ENCODE peak calls at places on chromosomes 12 and 14, in nine cellular contexts. U is endothelial cell of umbilical vein, T is esophagus squamous epithelium, N is Peyer's patch, Q is NB4, X is body of pancreas, K is lower leg skin, D is A549, V is GM12878. L is an unnamed sample.
A peak's percentile ranks its signal among the peaks of the same experiment; 100 is the strongest.

GRCh38 chr14:99990268-99991170 is 74.7 kb upstream of the EVL start:
- DNase-seq in U (no peak), X (no peak), D (no peak), N (no peak), T (no peak), V (no peak), Q (no peak), K (no peak), L (no peak)

GRCh38 chr14:73764881-73765280 is 50.7 kb upstream of the PNMA1 start:
- DNase-seq in V (no peak), U (peak; percentile 81), X (peak; percentile 86), K (no peak), Q (no peak), D (no peak), N (peak; percentile 71), T (no peak), L (no peak)

GRCh38 chr12:45582536-45582935 is 147.0 kb upstream of the ARID2 start:
- DNase-seq in T (no peak), X (no peak), N (no peak), Q (no peak), D (no peak), U (no peak), K (no peak), V (no peak), L (no peak)

GRCh38 chr12:104669851-104670337 is 213.1 kb downstream of the CHST11 start:
- DNase-seq in V (peak; percentile 53), X (no peak), T (no peak), N (peak; percentile 65), Q (peak; percentile 94), D (no peak), U (no peak), K (no peak), L (no peak)

GRCh38 chr12:31017535-31017934 is 56.1 kb upstream of the DDX11 start:
- DNase-seq in N (no peak), V (no peak), U (peak; percentile 44), D (no peak), Q (no peak), T (no peak), K (peak; percentile 17), X (no peak), L (no peak)

GRCh38 chr14:64411001-64411400 is 22.8 kb downstream of the MTHFD1 start:
- DNase-seq in V (no peak), T (no peak), U (no peak), X (no peak), K (peak; percentile 21), N (no peak), Q (no peak), D (no peak), L (no peak)

GRCh38 chr14:75249958-75250336 is 28.7 kb upstream of the FOS start:
- DNase-seq in T (no peak), U (no peak), K (no peak), V (no peak), D (no peak), N (no peak), Q (no peak), X (no peak), L (no peak)

GRCh38 chr12:116392061-116392460 is 114.6 kb upstream of the MED13L start:
- DNase-seq in K (no peak), X (no peak), D (no peak), T (no peak), Q (no peak), V (no peak), N (no peak), U (no peak), L (no peak)

GRCh38 chr12:28966049-28966778 is 182.9 kb upstream of the FAR2 start:
- DNase-seq in T (no peak), V (no peak), Q (no peak), D (no peak), N (no peak), X (peak; percentile 44), U (peak; percentile 80), K (no peak), L (no peak)

GRCh38 chr14:94441531-94442205 is 10.9 kb downstream of the SERPINA11 start:
- DNase-seq in T (no peak), U (no peak), K (no peak), X (no peak), V (no peak), N (no peak), D (no peak), Q (no peak), L (peak; percentile 56)

GRCh38 chr12:82968644-82969339 is 282.1 kb downstream of the TMTC2 start:
- DNase-seq in D (no peak), K (no peak), T (no peak), V (no peak), Q (peak; percentile 94), X (no peak), U (no peak), N (no peak), L (no peak)

GRCh38 chr12:8912910-8913309 is 1.4 kb upstream of the PHC1 start:
- DNase-seq in V (no peak), D (peak; percentile 36), X (peak; percentile 27), U (no peak), N (no peak), T (no peak), Q (peak; percentile 4), K (no peak), L (no peak)

GRCh38 chr14:32403688-32404087 is 74.6 kb downstream of the AKAP6 start:
- DNase-seq in Q (no peak), D (no peak), N (no peak), T (no peak), K (no peak), X (no peak), U (no peak), V (no peak), L (no peak)

GRCh38 chr14:24058260-24058950 is 6.6 kb downstream of the CARMIL3 start:
- DNase-seq in X (peak; percentile 86), V (no peak), K (no peak), T (no peak), D (peak; percentile 78), N (peak; percentile 83), U (peak; percentile 44), Q (peak; percentile 70), L (no peak)

GRCh38 chr12:89883630-89884364 is 175.2 kb upstream of the ATP2B1 start:
- DNase-seq in N (no peak), U (peak; percentile 65), X (no peak), T (no peak), D (no peak), V (no peak), K (no peak), Q (no peak), L (no peak)

GRCh38 chr12:56007148-56007891 is 10.2 kb downstream of the SUOX start:
- DNase-seq in K (peak; percentile 96), D (peak; percentile 91), U (peak; percentile 67), V (peak; percentile 45), X (peak; percentile 90), N (peak; percentile 79), Q (peak; percentile 88), T (no peak), L (no peak)
- TF ChIP-seq POLR2A in K (no peak), D (no peak), U (peak; percentile 44), V (no peak), X (peak; percentile 32), N (no peak), Q (no peak), T (no peak), L (no peak)

GRCh38 chr12:72274926-72275325 is 2.8 kb downstream of the TRHDE start:
- DNase-seq in N (no peak), Q (peak; percentile 16), T (no peak), D (no peak), U (no peak), X (peak; percentile 24), K (no peak), V (no peak), L (no peak)
- H3K4me3 ChIP-seq in N (no peak overlapping the region), Q (no peak overlapping the region), T (peak overlapping the region; percentile 65), D (no peak overlapping the region), U (no peak overlapping the region), X (no peak overlapping the region), K (no peak overlapping the region), V (no peak overlapping the region), L (peak overlapping the region; percentile 78)

DNA sequence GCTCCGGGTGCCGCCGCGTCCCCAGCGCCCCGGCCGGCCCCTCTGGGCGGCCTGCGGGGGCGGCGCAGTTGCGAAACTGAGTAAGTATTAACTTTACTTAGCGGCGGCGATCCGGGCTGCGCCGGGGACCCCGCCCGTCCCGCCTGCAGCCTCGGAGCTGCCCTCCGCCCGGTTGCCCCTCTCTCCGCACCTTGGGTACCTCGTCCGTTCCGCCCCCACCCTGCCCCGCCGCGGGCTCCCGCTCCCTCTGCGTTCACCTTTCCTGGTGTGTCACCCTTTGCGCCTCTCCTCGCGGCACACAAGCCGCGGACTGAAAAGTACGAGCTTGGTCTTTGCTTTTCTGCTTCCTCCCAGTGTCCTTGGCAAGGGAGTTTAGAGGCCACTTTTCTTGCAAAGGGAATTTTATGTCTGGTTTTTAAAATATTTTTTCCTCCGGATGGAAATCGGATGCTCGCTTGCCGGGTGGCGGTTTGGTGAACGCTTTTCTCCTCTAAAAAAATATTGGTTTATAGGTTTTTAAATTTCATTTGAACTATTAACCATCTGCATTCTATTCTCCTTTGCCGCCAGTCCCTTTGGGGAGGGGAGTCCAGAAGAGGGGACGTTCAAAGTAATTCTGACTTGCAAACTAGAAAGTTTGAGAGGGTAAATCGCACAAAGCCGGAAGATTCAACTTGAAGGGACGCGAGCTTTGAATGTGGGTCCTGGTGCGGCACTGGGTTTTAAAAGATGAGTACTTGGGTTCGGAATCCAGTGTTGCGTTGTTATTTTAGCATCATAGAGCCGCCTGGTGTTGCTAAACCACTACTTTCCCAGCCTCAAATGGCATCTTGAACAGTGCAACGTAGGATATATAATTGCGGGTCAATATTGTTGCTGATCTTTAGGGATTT is 833 bp downstream of the RASSF8 start:
- DNase-seq in T (no peak), N (peak; percentile 24), Q (peak; percentile 81), X (peak; percentile 53), D (peak; percentile 21), V (no peak), K (peak; percentile 92), U (peak; percentile 71), L (no peak)
- TF ChIP-seq POLR2A in T (no peak), N (no peak), Q (no peak), X (peak; percentile 69), D (no peak), V (no peak), K (no peak), U (no peak), L (no peak)

DNA sequence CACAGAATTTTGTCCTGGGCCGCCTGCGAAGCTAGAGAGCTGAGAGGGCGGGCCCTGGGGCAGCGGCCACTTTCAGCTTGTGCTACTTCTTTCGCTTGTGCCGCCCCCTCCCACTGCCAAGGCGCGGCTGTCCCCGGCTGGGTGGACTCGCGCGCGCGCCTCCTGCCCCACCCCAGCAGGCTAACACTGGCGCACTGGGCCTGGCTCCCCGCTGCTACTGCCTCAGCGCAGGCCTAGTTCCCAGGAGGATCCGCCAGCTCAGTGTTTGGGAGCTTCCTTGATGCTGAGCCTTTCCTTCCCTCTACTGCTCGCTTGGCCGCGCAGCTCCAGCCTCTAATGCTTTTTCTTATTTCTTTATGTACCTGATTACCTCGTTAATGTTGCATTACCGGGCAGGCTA is 27.4 kb upstream of the METAP2 start:
- DNase-seq in D (no peak), N (no peak), V (no peak), Q (no peak), U (no peak), T (no peak), K (peak; percentile 86), X (peak; percentile 34), L (no peak)
- H3K4me3 ChIP-seq in D (no peak overlapping the region), N (no peak overlapping the region), V (no peak overlapping the region), Q (no peak overlapping the region), U (no peak overlapping the region), T (peak overlapping the region; percentile 14), K (no peak overlapping the region), X (no peak overlapping the region), L (peak overlapping the region; percentile 15)